ENCODE peak calls at places on chromosomes 1 and 21, in six cellular contexts. L, I, K, O, Y and X are unnamed samples.

GRCh38 chr1:34147301-34147700 is 17.7 kb downstream of the CSMD2 start:
- DNase-seq in L (no peak), I (no peak), K (peak; percentile 35), O (peak; percentile 55), Y (no peak), X (peak; percentile 32)

GRCh38 chr1:61782771-61783170 is 40.5 kb downstream of the PATJ start:
- DNase-seq in L (peak; percentile 53), I (no peak), K (no peak), O (no peak), Y (peak; percentile 91), X (no peak)

GRCh38 chr1:220067246-220068204 is 21.2 kb upstream of the EPRS1 start:
- DNase-seq in L (no peak), I (no peak), K (no peak), O (no peak), Y (no peak), X (no peak)

GRCh38 chr1:194084755-194085154 is 898.3 kb upstream of the B3GALT2 start:
- DNase-seq in L (no peak), I (no peak), K (no peak), O (no peak), Y (no peak), X (no peak)

GRCh38 chr1:152252157-152252556 is 28.2 kb upstream of the HRNR start:
- DNase-seq in L (no peak), I (no peak), K (no peak), O (no peak), Y (no peak), X (no peak)

GRCh38 chr1:30770150-30770549 is 12.6 kb upstream of the LAPTM5 start:
- DNase-seq in L (no peak), I (no peak), K (no peak), O (no peak), Y (no peak), X (peak; percentile 45)

GRCh38 chr21:32921632-32922230 is 104.0 kb upstream of the OLIG2 start:
- DNase-seq in L (no peak), I (peak; percentile 70), K (peak; percentile 54), O (peak; percentile 73), Y (peak; percentile 36), X (peak; percentile 36)

GRCh38 chr1:33273961-33274371 is 17.7 kb downstream of the ZNF362 start:
- DNase-seq in L (no peak), I (no peak), K (no peak), O (no peak), Y (no peak), X (no peak)

GRCh38 chr1:39488012-39488545 is 3.4 kb upstream of the BMP8A start:
- DNase-seq in L (no peak), I (no peak), K (no peak), O (no peak), Y (no peak), X (no peak)

GRCh38 chr1:226934483-226935237 is 5.4 kb upstream of the COQ8A start:
- DNase-seq in L (no peak), I (no peak), K (no peak), O (no peak), Y (no peak), X (no peak)

GRCh38 chr1:226061793-226062557 is 541 bp upstream of the H3-3A start:
- DNase-seq in L (no peak), I (peak; percentile 80), K (peak; percentile 89), O (peak; percentile 86), Y (peak; percentile 65), X (peak; percentile 98)

GRCh38 chr1:40258445-40258769 is 371 bp downstream of the ZMPSTE24 start:
- DNase-seq in L (no peak), I (no peak), K (no peak), O (peak; percentile 49), Y (no peak), X (peak; percentile 47)

GRCh38 chr21:41564871-41565281 is 56.9 kb upstream of the TMPRSS2 start:
- DNase-seq in L (no peak), I (no peak), K (no peak), O (no peak), Y (no peak), X (no peak)

GRCh38 chr1:165544996-165545395 is 1.2 kb downstream of the LRRC52 start:
- DNase-seq in L (no peak), I (no peak), K (no peak), O (no peak), Y (no peak), X (no peak)

GRCh38 chr21:36717901-36718465 is 19.1 kb downstream of the SIM2 start:
- DNase-seq in L (no peak), I (no peak), K (no peak), O (no peak), Y (no peak), X (peak; percentile 42)

GRCh38 chr1:234770031-234770795 is 160.2 kb upstream of the IRF2BP2 start:
- DNase-seq in L (no peak), I (peak; percentile 12), K (no peak), O (no peak), Y (no peak), X (peak; percentile 75)

GRCh38 chr1:171654705-171655214 is 2.3 kb upstream of the MYOC start:
- DNase-seq in L (no peak), I (no peak), K (no peak), O (no peak), Y (no peak), X (no peak)

GRCh38 chr1:226001852-226002666 is 2.9 kb upstream of the SDE2 start:
- DNase-seq in L (peak; percentile 36), I (no peak), K (peak; percentile 19), O (no peak), Y (peak; percentile 69), X (no peak)

GRCh38 chr21:37509802-37510393 is 143.3 kb downstream of the DYRK1A start:
- DNase-seq in L (no peak), I (no peak), K (no peak), O (no peak), Y (no peak), X (no peak)

GRCh38 chr1:152735648-152736047 is 22.2 kb upstream of the KPRP start:
- DNase-seq in L (no peak), I (no peak), K (peak; percentile 1), O (peak; percentile 57), Y (no peak), X (no peak)

GRCh38 chr1:155880856-155881255 is 21.5 kb downstream of the SYT11 start:
- DNase-seq in L (no peak), I (no peak), K (no peak), O (no peak), Y (no peak), X (no peak)

DNA sequence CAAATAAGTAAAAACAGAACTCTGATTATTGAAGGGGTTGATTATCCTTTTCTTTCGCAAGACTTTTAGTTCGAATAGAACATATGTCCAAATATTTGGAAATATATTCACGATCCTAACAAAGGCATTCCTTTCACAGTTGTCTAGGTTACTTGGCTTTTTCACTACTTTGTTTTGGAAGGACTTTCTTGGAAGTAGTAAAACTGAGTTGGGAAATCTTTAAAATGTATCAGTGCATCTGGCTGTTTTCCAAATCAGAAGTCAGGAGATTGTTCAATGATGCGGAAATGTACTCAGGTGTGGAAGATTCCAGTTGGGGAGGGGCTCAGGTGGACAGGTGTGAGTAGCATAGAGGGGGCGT is 67.1 kb downstream of the SH3BGR start:
- DNase-seq in L (no peak), I (no peak), K (no peak), O (no peak), Y (no peak), X (no peak)
- H3K27me3 ChIP-seq in L (no peaks in the 10 kb centered on the region), I (no peaks in the 10 kb centered on the region), K (no peaks in the 10 kb centered on the region), O (no peaks in the 10 kb centered on the region), Y (peaks cover 2% of the 10 kb centered on the region), X (no peaks in the 10 kb centered on the region)

GRCh38 chr1:76082084-76082483 is 7.5 kb downstream of the ST6GALNAC3 start:
- DNase-seq in L (no peak), I (no peak), K (peak; percentile 33), O (no peak), Y (no peak), X (no peak)

GRCh38 chr1:76084685-76085084 is 10.1 kb downstream of the ST6GALNAC3 start:
- DNase-seq in L (no peak), I (no peak), K (no peak), O (no peak), Y (no peak), X (no peak)

GRCh38 chr1:76084029-76084627 is 9.6 kb downstream of the ST6GALNAC3 start:
- DNase-seq in L (no peak), I (no peak), K (no peak), O (no peak), Y (no peak), X (no peak)

GRCh38 chr1:76080552-76081093 is 6.1 kb downstream of the ST6GALNAC3 start:
- DNase-seq in L (no peak), I (no peak), K (no peak), O (no peak), Y (no peak), X (no peak)

DNA sequence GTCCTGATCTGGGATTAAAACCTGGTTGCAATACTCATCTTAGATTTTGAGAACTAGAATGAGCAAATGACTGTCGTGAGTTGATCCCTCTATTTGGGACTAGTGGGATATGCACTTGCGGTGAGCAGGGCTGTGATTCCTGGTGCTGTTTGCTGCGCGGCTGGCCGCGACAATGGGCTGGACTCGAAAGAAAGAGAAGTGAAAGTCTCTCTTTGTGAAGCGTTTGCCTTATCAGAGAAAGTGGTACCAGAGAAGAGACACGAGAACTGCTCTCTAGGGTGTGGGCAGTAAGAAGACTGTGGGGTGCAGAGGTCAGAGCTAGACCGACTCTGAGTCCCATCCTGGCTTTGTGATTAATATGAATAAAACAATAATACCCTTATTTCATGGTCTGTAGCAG is 8.6 kb downstream of the ST6GALNAC3 start:
- DNase-seq in L (no peak), I (no peak), K (no peak), O (no peak), Y (no peak), X (no peak)
- H3K4me3 ChIP-seq in L (no peak overlapping the region), I (no peak overlapping the region), K (no peak overlapping the region), O (no peak overlapping the region), Y (no peak overlapping the region), X (no peak overlapping the region)

GRCh38 chr1:83996621-83997020 is 2.3 kb downstream of the TTLL7 start:
- DNase-seq in L (no peak), I (no peak), K (no peak), O (no peak), Y (no peak), X (no peak)
- H3K27me3 ChIP-seq in L (peaks cover 5% of the 10 kb centered on the region), I (no peaks in the 10 kb centered on the region), K (no peaks in the 10 kb centered on the region), O (peaks cover 43% of the 10 kb centered on the region), Y (peaks cover 45% of the 10 kb centered on the region), X (peaks cover 43% of the 10 kb centered on the region)

GRCh38 chr1:181140891-181141290 is 52.4 kb downstream of the IER5 start:
- DNase-seq in L (no peak), I (no peak), K (no peak), O (no peak), Y (no peak), X (no peak)

GRCh38 chr1:181141431-181141910 is 53.0 kb downstream of the IER5 start:
- DNase-seq in L (no peak), I (no peak), K (no peak), O (no peak), Y (peak; percentile 85), X (peak; percentile 40)

GRCh38 chr1:181144238-181144637 is 55.7 kb downstream of the IER5 start:
- DNase-seq in L (no peak), I (no peak), K (no peak), O (no peak), Y (no peak), X (no peak)

GRCh38 chr1:181143081-181143859 is 54.8 kb downstream of the IER5 start:
- DNase-seq in L (no peak), I (no peak), K (no peak), O (no peak), Y (no peak), X (no peak)

GRCh38 chr1:181142096-181143043 is 53.9 kb downstream of the IER5 start:
- DNase-seq in L (peak; percentile 77), I (peak; percentile 77), K (peak; percentile 90), O (peak; percentile 94), Y (peak; percentile 89), X (peak; percentile 95)
- H3K4me3 ChIP-seq in L (no peak overlapping the region), I (no peak overlapping the region), K (no peak overlapping the region), O (peak overlapping the region; percentile 46), Y (no peak overlapping the region), X (peak overlapping the region; percentile 14)

GRCh38 chr1:119878171-119878570 is 18.1 kb downstream of the ADAM30 start:
- DNase-seq in L (no peak), I (no peak), K (no peak), O (no peak), Y (no peak), X (no peak)
- H3K27me3 ChIP-seq in L (no peaks in the 10 kb centered on the region), I (no peaks in the 10 kb centered on the region), K (no peaks in the 10 kb centered on the region), O (no peaks in the 10 kb centered on the region), Y (peaks cover 16% of the 10 kb centered on the region), X (no peaks in the 10 kb centered on the region)